ENCODE peak calls at places on chromosome 21, in seven cellular contexts. C is suprapubic skin; A is GM03348; U is left ventricle myocardium inferior; J is HEK293T; Y is naive thymus-derived CD8-positive, alpha-beta T cell; T is AG09319. E is an unnamed sample.

GRCh38 chr21:46621457-46622182 is 13.9 kb upstream of the PRMT2 start:
- DNase-seq in A (no peak), C (peak), U (no peak), Y (peak), J (no peak), T (no peak), E (peak)

GRCh38 chr21:36504067-36505058 is 24.4 kb upstream of the CLDN14 start:
- DNase-seq in C (no peak), Y (peak), J (peak), U (no peak), T (peak), A (peak), E (no peak)

GRCh38 chr21:17089121-17089520 is 423.7 kb upstream of the CXADR start:
- DNase-seq in C (no peak), Y (no peak), A (no peak), T (no peak), U (no peak), J (peak), E (no peak)

GRCh38 chr21:33309778-33310177 is 15.0 kb upstream of the IFNAR1 start:
- DNase-seq in U (no peak), C (no peak), J (no peak), T (no peak), A (no peak), Y (no peak), E (no peak)

GRCh38 chr21:41360072-41360821 is 1.6 kb upstream of the MX2 start:
- DNase-seq in J (no peak), C (peak), U (peak), A (peak), T (no peak), Y (no peak), E (peak)

GRCh38 chr21:16310191-16310590 is 580.4 kb downstream of the USP25 start:
- DNase-seq in A (no peak), Y (no peak), J (no peak), T (no peak), C (no peak), U (no peak), E (no peak)

GRCh38 chr21:35791541-35792335 is 268.6 kb downstream of the SETD4 start:
- DNase-seq in A (no peak), U (no peak), C (no peak), Y (no peak), J (no peak), T (no peak), E (no peak)

GRCh38 chr21:42304556-42305454 is 10.4 kb downstream of the TFF3 start:
- DNase-seq in A (no peak), U (no peak), T (no peak), J (no peak), C (peak), Y (no peak), E (peak)

GRCh38 chr21:35727830-35728229 is 332.5 kb downstream of the SETD4 start:
- DNase-seq in C (no peak), A (no peak), J (no peak), U (no peak), Y (no peak), T (no peak), E (no peak)

GRCh38 chr21:36691539-36692124 is 7.3 kb upstream of the SIM2 start:
- DNase-seq in T (no peak), Y (no peak), J (peak), C (no peak), U (no peak), A (no peak), E (no peak)

GRCh38 chr21:36804867-36805611 is 106.1 kb downstream of the SIM2 start:
- DNase-seq in Y (no peak), U (no peak), C (no peak), A (no peak), J (no peak), T (no peak), E (no peak)

GRCh38 chr21:43731476-43731875 is 12.5 kb downstream of the PDXK start:
- DNase-seq in U (no peak), T (no peak), J (no peak), A (no peak), Y (no peak), C (no peak), E (no peak)

GRCh38 chr21:45142916-45143315 is 68.5 kb downstream of the ADARB1 start:
- DNase-seq in Y (no peak), U (no peak), J (no peak), C (no peak), A (no peak), T (no peak), E (no peak)

GRCh38 chr21:44286716-44287632 is 1.3 kb downstream of the AIRE start:
- DNase-seq in C (no peak), A (no peak), U (no peak), J (no peak), T (no peak), Y (no peak), E (no peak)

GRCh38 chr21:32918467-32919140 is 107.1 kb upstream of the OLIG2 start:
- DNase-seq in Y (no peak), C (no peak), J (no peak), T (no peak), A (no peak), U (no peak), E (no peak)

GRCh38 chr21:42209801-42210479 is 9.0 kb upstream of the ABCG1 start:
- DNase-seq in T (no peak), A (no peak), Y (no peak), J (no peak), C (no peak), U (no peak), E (no peak)

GRCh38 chr21:29499734-29500343 is 201.1 kb downstream of the BACH1 start:
- DNase-seq in A (peak), Y (no peak), T (no peak), C (no peak), J (peak), U (no peak), E (no peak)

GRCh38 chr21:26659181-26659580 is 86.1 kb upstream of the CYYR1 start:
- DNase-seq in Y (no peak), J (no peak), U (no peak), A (no peak), T (no peak), C (no peak), E (no peak)

GRCh38 chr21:17667256-17667655 is 54.6 kb upstream of the BTG3 start:
- DNase-seq in A (no peak), T (no peak), J (no peak), U (no peak), Y (no peak), C (no peak), E (no peak)

GRCh38 chr21:42120904-42121535 is 49.9 kb downstream of the UMODL1 start:
- DNase-seq in A (no peak), Y (no peak), J (no peak), U (no peak), C (no peak), T (no peak), E (no peak)

GRCh38 chr21:41931041-41931451 is 22.8 kb downstream of the C2CD2 start:
- DNase-seq in T (no peak), J (no peak), C (no peak), U (no peak), Y (no peak), A (no peak), E (no peak)

GRCh38 chr21:34521561-34521960 is 9.6 kb upstream of the KCNE1 start:
- DNase-seq in T (no peak), A (no peak), C (no peak), U (no peak), Y (no peak), J (no peak), E (no peak)

GRCh38 chr21:15036189-15036588 is 28.6 kb downstream of the NRIP1 start:
- DNase-seq in U (no peak), C (no peak), Y (no peak), J (no peak), A (no peak), T (no peak), E (no peak)

GRCh38 chr21:44532712-44533111 is 7.3 kb downstream of the KRTAP10-1 start:
- DNase-seq in U (no peak), Y (no peak), T (no peak), J (no peak), C (no peak), A (no peak), E (peak)

GRCh38 chr21:25837545-25838263 is 102.9 kb downstream of the GABPA start:
- DNase-seq in A (no peak), C (no peak), Y (no peak), T (no peak), U (no peak), J (no peak), E (no peak)

GRCh38 chr21:29148535-29148934 is 18.1 kb downstream of the MAP3K7CL start:
- DNase-seq in C (no peak), Y (no peak), U (no peak), T (no peak), J (no peak), A (peak), E (no peak)

GRCh38 chr21:17051054-17051453 is 461.8 kb upstream of the CXADR start:
- DNase-seq in Y (no peak), A (peak), U (no peak), J (no peak), T (no peak), C (no peak), E (no peak)

GRCh38 chr21:36306872-36307534 is 13.0 kb upstream of the MORC3 start:
- DNase-seq in U (no peak), J (no peak), C (peak), A (no peak), T (no peak), Y (no peak), E (no peak)

GRCh38 chr21:34836103-34836932 is 167.5 kb downstream of the CLIC6 start:
- DNase-seq in T (peak), J (no peak), Y (no peak), C (peak), U (no peak), A (peak), E (no peak)

GRCh38 chr21:30714436-30714835 is 4.1 kb downstream of the KRTAP21-3 start:
- DNase-seq in C (no peak), A (no peak), J (no peak), Y (no peak), U (no peak), T (no peak), E (no peak)

GRCh38 chr21:15441999-15442398 is 287.8 kb upstream of the USP25 start:
- DNase-seq in J (no peak), A (no peak), Y (no peak), U (no peak), C (no peak), T (no peak), E (no peak)

GRCh38 chr21:34008618-34009017 is 64.8 kb upstream of the MRPS6 start:
- DNase-seq in Y (no peak), U (no peak), T (no peak), J (no peak), A (no peak), C (no peak), E (no peak)